ENCODE peak calls at places on chromosomes 1 and 21, in ten cellular contexts. E, J, K, V, O, D, H, N, P and I are unnamed samples.

GRCh38 chr1:54354899-54355298 is 51.3 kb downstream of the SSBP3 start:
- DNase-seq in V (no peak), O (no peak), N (no peak), H (no peak), K (no peak), P (no peak), J (no peak), D (no peak), E (no peak), I (no peak)

GRCh38 chr1:25743164-25744139 is 56.5 kb upstream of the SELENON start:
- DNase-seq in P (peak; percentile 35), J (peak; percentile 98), K (no peak), H (peak; percentile 94), O (no peak), N (peak; percentile 16), D (no peak), V (no peak), E (peak; percentile 80), I (no peak)

GRCh38 chr1:77281491-77282186 is at the start of gene AK5:
- DNase-seq in E (peak; percentile 61), H (peak; percentile 70), D (peak; percentile 58), O (peak; percentile 50), J (peak; percentile 51), V (peak; percentile 47), N (no peak), P (peak; percentile 48), K (peak; percentile 40), I (peak; percentile 85)

GRCh38 chr1:152768847-152769533 is 6.0 kb upstream of the LCE1F start:
- DNase-seq in K (no peak), J (no peak), O (no peak), N (no peak), E (no peak), D (no peak), H (no peak), P (no peak), V (no peak), I (no peak)

GRCh38 chr21:36185498-36185897 is 28.9 kb downstream of the DOP1B start:
- DNase-seq in J (peak; percentile 13), N (no peak), O (no peak), H (no peak), P (no peak), D (no peak), K (no peak), E (no peak), V (no peak), I (no peak)

GRCh38 chr1:75522389-75522788 is 88.5 kb downstream of the SLC44A5 start:
- DNase-seq in H (peak; percentile 82), K (no peak), E (no peak), P (no peak), J (no peak), V (no peak), N (no peak), D (no peak), O (no peak), I (no peak)

GRCh38 chr1:51301152-51301843 is 29.1 kb downstream of the TTC39A start:
- DNase-seq in N (no peak), V (no peak), P (no peak), E (no peak), J (no peak), O (no peak), D (no peak), K (no peak), H (no peak), I (no peak)

GRCh38 chr1:110449661-110450651 is 993 bp upstream of the PROK1 start:
- DNase-seq in H (no peak), P (no peak), V (no peak), J (no peak), D (no peak), O (no peak), E (no peak), N (no peak), K (no peak), I (no peak)

DNA sequence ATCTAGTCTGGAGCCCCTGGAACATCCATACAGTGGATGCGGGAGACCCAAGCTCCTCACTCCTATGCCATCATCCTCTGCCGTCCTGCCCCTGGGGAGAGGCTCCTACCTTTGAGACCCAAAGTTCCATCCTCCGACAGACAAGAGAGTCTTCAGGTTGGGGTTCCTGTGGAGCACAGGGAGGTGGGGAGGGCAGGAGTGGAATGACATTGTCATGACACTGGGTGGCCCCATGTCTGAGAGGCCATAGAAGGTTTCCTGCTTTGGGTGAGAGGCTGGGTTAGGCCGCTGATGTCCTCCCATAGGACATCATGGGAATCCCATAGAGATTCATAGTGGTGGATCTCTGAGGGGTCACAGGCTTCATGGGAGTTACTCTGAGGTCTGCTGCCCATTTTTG is 2.0 kb downstream of the CHI3L1 start:
- DNase-seq in P (no peak), H (no peak), D (no peak), J (no peak), K (no peak), V (no peak), O (no peak), N (no peak), E (no peak), I (no peak)
- H3K4me1 ChIP-seq in P (peaks cover 2% of the 10 kb centered on the region), H (peaks cover 9% of the 10 kb centered on the region), D (no peaks in the 10 kb centered on the region), J (peaks cover 19% of the 10 kb centered on the region), K (no peaks in the 10 kb centered on the region), V (no peaks in the 10 kb centered on the region), O (no peaks in the 10 kb centered on the region), N (peaks cover 40% of the 10 kb centered on the region), E (no peaks in the 10 kb centered on the region), I (peaks cover 28% of the 10 kb centered on the region)

GRCh38 chr1:230713915-230714764 is at the start of gene AGT:
- DNase-seq in P (peak; percentile 92), E (no peak), D (no peak), N (no peak), O (no peak), V (no peak), H (peak; percentile 78), J (peak; percentile 93), K (no peak), I (peak; percentile 47)

GRCh38 chr1:230713138-230713537 is 784 bp downstream of the AGT start:
- DNase-seq in D (no peak), N (no peak), H (no peak), V (no peak), P (no peak), E (no peak), J (no peak), K (no peak), O (no peak), I (no peak)

GRCh38 chr1:230712470-230712942 is 1.4 kb downstream of the AGT start:
- DNase-seq in K (no peak), H (no peak), D (no peak), O (no peak), V (no peak), J (no peak), P (no peak), N (no peak), E (no peak), I (no peak)

GRCh38 chr1:230715510-230715909 is 1.6 kb upstream of the AGT start:
- DNase-seq in P (no peak), V (no peak), H (no peak), E (no peak), D (no peak), J (no peak), N (no peak), O (no peak), K (no peak), I (no peak)

GRCh38 chr1:230713547-230713914 is 391 bp downstream of the AGT start:
- DNase-seq in H (no peak), P (no peak), O (no peak), V (no peak), J (no peak), N (no peak), K (no peak), D (no peak), E (no peak), I (no peak)
- H3K4me3 ChIP-seq in H (no peak overlapping the region), P (no peak overlapping the region), O (no peak overlapping the region), V (no peak overlapping the region), J (peak overlapping the region; percentile 64), N (peak overlapping the region; percentile 41), K (no peak overlapping the region), D (no peak overlapping the region), E (no peak overlapping the region), I (no peak overlapping the region)

GRCh38 chr1:94953107-94953506 is 26.2 kb upstream of the CNN3 start:
- DNase-seq in O (no peak), P (no peak), V (no peak), E (no peak), K (no peak), H (no peak), D (no peak), J (no peak), N (no peak), I (no peak)

GRCh38 chr1:94952539-94952938 is 25.6 kb upstream of the CNN3 start:
- DNase-seq in P (no peak), D (no peak), H (no peak), E (no peak), V (no peak), J (no peak), N (no peak), O (no peak), K (no peak), I (no peak)

GRCh38 chr1:94951509-94952208 is 24.7 kb upstream of the CNN3 start:
- DNase-seq in N (no peak), K (no peak), H (no peak), V (no peak), P (no peak), J (no peak), D (no peak), O (no peak), E (peak; percentile 52), I (no peak)

GRCh38 chr1:94949681-94950661 is 23.1 kb upstream of the CNN3 start:
- DNase-seq in N (no peak), J (no peak), P (peak; percentile 85), V (peak; percentile 57), K (no peak), O (no peak), D (no peak), H (peak; percentile 63), E (peak; percentile 59), I (no peak)

DNA sequence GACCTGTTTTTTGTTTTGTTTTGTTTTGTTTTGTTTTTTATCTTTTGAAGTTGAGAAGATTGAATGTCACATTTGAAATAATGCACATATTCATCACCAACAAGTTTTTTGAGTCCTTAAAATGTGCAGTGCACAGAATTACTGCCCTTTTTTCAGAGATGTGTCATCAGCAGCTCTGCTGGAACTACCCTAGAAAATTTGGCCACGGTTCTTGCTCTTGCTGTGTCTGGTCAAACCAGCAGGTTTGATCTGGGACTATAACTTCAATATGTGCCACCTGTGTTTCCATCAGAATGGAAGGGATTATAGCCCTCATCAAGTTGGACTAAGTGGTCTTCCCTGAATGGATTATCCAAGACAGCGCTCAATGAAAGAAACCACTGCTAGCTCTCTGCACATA is 24.1 kb upstream of the CNN3 start:
- DNase-seq in N (no peak), E (no peak), D (no peak), P (peak; percentile 27), J (no peak), K (no peak), H (no peak), O (no peak), V (no peak), I (no peak)
- H3K4me1 ChIP-seq in N (peaks cover 53% of the 10 kb centered on the region), E (peaks cover 9% of the 10 kb centered on the region), D (no peaks in the 10 kb centered on the region), P (peaks cover 17% of the 10 kb centered on the region), J (no peaks in the 10 kb centered on the region), K (peaks cover 39% of the 10 kb centered on the region), H (peaks cover 23% of the 10 kb centered on the region), O (no peaks in the 10 kb centered on the region), V (peaks cover 40% of the 10 kb centered on the region), I (no peaks in the 10 kb centered on the region)

GRCh38 chr1:236284291-236284711 is 2.5 kb upstream of the ERO1B start:
- DNase-seq in D (peak; percentile 47), P (no peak), E (no peak), K (no peak), J (no peak), V (no peak), H (no peak), N (no peak), O (peak; percentile 22), I (no peak)

GRCh38 chr1:236280438-236281285 is 1.1 kb downstream of the ERO1B start:
- DNase-seq in D (peak; percentile 44), H (no peak), K (no peak), J (no peak), V (no peak), N (no peak), P (no peak), E (no peak), O (peak; percentile 42), I (no peak)

GRCh38 chr1:236281286-236282158 is at the start of gene ERO1B:
- DNase-seq in V (peak; percentile 94), H (peak; percentile 96), K (peak; percentile 80), J (peak; percentile 98), N (peak; percentile 75), E (peak; percentile 97), D (peak; percentile 97), O (peak; percentile 96), P (peak; percentile 90), I (peak; percentile 100)

GRCh38 chr1:236282159-236282716 is 480 bp upstream of the ERO1B start:
- DNase-seq in D (no peak), V (no peak), N (no peak), K (no peak), O (no peak), P (no peak), H (no peak), E (no peak), J (no peak), I (no peak)

DNA sequence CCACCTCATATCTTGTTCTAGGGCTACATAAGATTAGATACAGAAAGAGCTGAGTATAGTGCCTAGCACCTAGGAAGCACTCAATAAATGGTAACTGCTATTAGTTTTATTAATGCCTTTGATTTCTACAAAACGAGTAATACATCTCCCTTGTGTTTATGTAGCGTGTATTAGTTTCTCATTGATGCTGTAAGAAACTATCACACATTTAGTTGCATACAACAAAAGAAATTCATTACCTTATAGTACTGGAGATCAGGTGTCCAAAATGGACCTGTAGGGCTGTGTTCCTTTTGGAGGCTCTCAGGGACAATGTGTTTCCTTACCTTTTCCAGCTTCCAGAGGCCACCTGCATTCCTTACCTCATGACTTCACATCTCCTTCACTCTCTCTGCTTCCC is 961 bp upstream of the ERO1B start:
- DNase-seq in D (no peak), J (no peak), O (no peak), K (no peak), N (no peak), E (no peak), H (no peak), P (no peak), V (no peak), I (no peak)
- H3K4me3 ChIP-seq in D (peak overlapping the region; percentile 83), J (peak overlapping the region; percentile 84), O (peak overlapping the region; percentile 89), K (peak overlapping the region; percentile 99), N (peak overlapping the region; percentile 83), E (no peak overlapping the region), H (no peak overlapping the region), P (no peak overlapping the region), V (no peak overlapping the region), I (no peak overlapping the region)